ENCODE peak calls at places on chromosomes 6 and 20, in six cellular contexts. U is GM12878, V is HepG2, O is H1, Y is GM12892, Z is K562. H is an unnamed sample.

GRCh38 chr6:158321960-158322359 is 9.7 kb downstream of the TULP4 start:
- DNase-seq in V (no peak), O (no peak), Y (no peak), U (no peak), Z (no peak), H (no peak)

GRCh38 chr6:30942338-30943060 is 1.7 kb downstream of the MUCL3 start:
- DNase-seq in O (peak; percentile 83), Z (peak; percentile 91), V (peak; percentile 86), Y (no peak), U (no peak), H (no peak)

GRCh38 chr20:19070036-19070435 is 142.4 kb upstream of the SLC24A3 start:
- DNase-seq in Y (no peak), Z (no peak), U (no peak), O (no peak), V (no peak), H (no peak)

GRCh38 chr20:24786096-24786495 is 163.0 kb upstream of the CST7 start:
- DNase-seq in U (no peak), Z (no peak), Y (no peak), O (no peak), V (no peak), H (no peak)

GRCh38 chr20:44233436-44234016 is 13.6 kb upstream of the GDAP1L1 start:
- DNase-seq in Z (no peak), O (no peak), U (no peak), Y (no peak), V (no peak), H (no peak)

GRCh38 chr20:45742596-45742995 is 20.4 kb downstream of the SPINT4 start:
- DNase-seq in Y (no peak), O (no peak), U (no peak), V (no peak), Z (no peak), H (no peak)

GRCh38 chr6:91094806-91095475 is 508.1 kb upstream of the MAP3K7 start:
- DNase-seq in O (no peak), Z (no peak), U (no peak), V (no peak), Y (no peak), H (no peak)

GRCh38 chr20:46407671-46407996 is 1.2 kb upstream of the ELMO2 start:
- DNase-seq in V (no peak), Y (no peak), Z (no peak), O (no peak), U (no peak), H (no peak)

GRCh38 chr6:6870914-6871313 is 236.8 kb upstream of the RREB1 start:
- DNase-seq in O (no peak), Y (no peak), U (no peak), V (no peak), Z (no peak), H (no peak)

GRCh38 chr6:9405369-9405768 is 970.0 kb upstream of the SLC35B3 start:
- DNase-seq in Y (no peak), V (no peak), U (no peak), Z (no peak), O (no peak), H (no peak)

GRCh38 chr6:111129003-111129402 is 41.7 kb downstream of the SLC16A10 start:
- DNase-seq in U (no peak), Z (no peak), Y (no peak), O (no peak), V (peak; percentile 24), H (no peak)

GRCh38 chr6:168666170-168666569 is 225.2 kb downstream of the SMOC2 start:
- DNase-seq in Y (no peak), O (no peak), Z (no peak), U (no peak), V (no peak), H (no peak)

GRCh38 chr6:137729866-137730629 is 137.0 kb upstream of the TNFAIP3 start:
- DNase-seq in V (peak; percentile 85), Y (no peak), U (no peak), Z (no peak), O (no peak), H (no peak)

GRCh38 chr6:47061631-47062300 is 19.6 kb upstream of the ADGRF1 start:
- DNase-seq in V (peak; percentile 72), Y (no peak), Z (no peak), O (no peak), U (no peak), H (no peak)

GRCh38 chr6:105798057-105798456 is 288.1 kb upstream of the PRDM1 start:
- DNase-seq in V (no peak), U (no peak), Y (no peak), Z (no peak), O (no peak), H (no peak)

GRCh38 chr6:53302678-53303360 is 45.9 kb downstream of the ELOVL5 start:
- DNase-seq in O (no peak), V (peak; percentile 39), Z (no peak), Y (no peak), U (no peak), H (no peak)

GRCh38 chr20:46324960-46325703 is 16.8 kb upstream of the CDH22 start:
- DNase-seq in Y (no peak), Z (peak; percentile 46), O (no peak), V (peak; percentile 69), U (no peak), H (no peak)

GRCh38 chr20:46970937-46971630 is 76.4 kb downstream of the EYA2 start:
- DNase-seq in V (peak; percentile 21), U (no peak), Y (no peak), Z (peak; percentile 44), O (peak; percentile 43), H (no peak)

GRCh38 chr20:53859684-53860083 is 210.7 kb downstream of the BCAS1 start:
- DNase-seq in O (no peak), Y (no peak), Z (no peak), U (no peak), V (no peak), H (no peak)

GRCh38 chr20:50338479-50339195 is 148.0 kb downstream of the CEBPB start:
- DNase-seq in V (peak; percentile 49), Y (peak; percentile 61), U (peak; percentile 92), O (no peak), Z (peak; percentile 60), H (peak; percentile 60)

GRCh38 chr6:161261325-161261724 is 12.5 kb downstream of the AGPAT4 start:
- DNase-seq in O (no peak), V (no peak), Z (no peak), Y (no peak), U (no peak), H (no peak)
- TF ChIP-seq POLR2A in O (no peak), V (no peak), Z (no peak), Y (no peak), U (no peak), H (no peak)

GRCh38 chr6:37731888-37732287 is 34.2 kb upstream of the MDGA1 start:
- DNase-seq in O (no peak), Y (peak; percentile 64), U (peak; percentile 39), V (no peak), Z (peak; percentile 82), H (peak; percentile 67)
- TF ChIP-seq TAF1 in O (no peak), Y (no peak), U (no peak), V (no peak), Z (no peak), H (no peak)

GRCh38 chr6:124994648-124995047 is 32.4 kb downstream of the RNF217 start:
- DNase-seq in V (no peak), Y (no peak), U (no peak), O (no peak), Z (no peak), H (no peak)
- TF ChIP-seq POLR2A in V (no peak), Y (no peak), U (no peak), O (no peak), Z (no peak), H (no peak)

GRCh38 chr6:48733581-48733980 is 622.6 kb upstream of the PTCHD4 start:
- DNase-seq in V (no peak), O (no peak), U (no peak), Y (no peak), Z (no peak), H (no peak)

GRCh38 chr6:48736486-48737206 is 625.6 kb upstream of the PTCHD4 start:
- DNase-seq in Y (no peak), O (no peak), U (no peak), V (no peak), Z (no peak), H (no peak)
- TF ChIP-seq TAF1 in Y (no peak), O (no peak), U (no peak), V (no peak), Z (no peak), H (no peak)

H was measured in GM12891.